ENCODE peak calls at places on chromosomes 12 and 14, in ten cellular contexts. One of them, this sample, is unnamed.

GRCh38 chr12:81141220-81141619 is 63.3 kb downstream of the ACSS3 start:
- DNase-seq in HL-60: no peak
- DNase-seq in choroid plexus epithelial cell: no peak
- DNase-seq in upper lobe of right lung: no peak
- DNase-seq in A673: no peak
- DNase-seq in PC-9: no peak
- DNase-seq in lower lobe of right lung: no peak
- DNase-seq in suprapubic skin: no peak
- DNase-seq in Panc1: no peak
- DNase-seq in IMR-90: no peak
- DNase-seq in this sample: no peak

GRCh38 chr14:66359500-66359899 is 126.7 kb upstream of the CCDC196 start:
- DNase-seq in lower lobe of right lung: no peak
- DNase-seq in PC-9: peak; percentile 64
- DNase-seq in suprapubic skin: no peak
- DNase-seq in IMR-90: peak; percentile 64
- DNase-seq in Panc1: no peak
- DNase-seq in HL-60: no peak
- DNase-seq in A673: peak; percentile 65
- DNase-seq in upper lobe of right lung: no peak
- DNase-seq in choroid plexus epithelial cell: peak; percentile 88
- DNase-seq in this sample: peak; percentile 81

GRCh38 chr12:9869307-9870161 is at the start of gene CLEC2B:
- DNase-seq in choroid plexus epithelial cell: peak; percentile 91
- DNase-seq in upper lobe of right lung: no peak
- DNase-seq in suprapubic skin: no peak
- DNase-seq in PC-9: peak; percentile 83
- DNase-seq in Panc1: no peak
- DNase-seq in lower lobe of right lung: no peak
- DNase-seq in A673: peak; percentile 74
- DNase-seq in IMR-90: peak; percentile 85
- DNase-seq in HL-60: peak; percentile 17
- DNase-seq in this sample: peak; percentile 80

GRCh38 chr12:132502149-132502881 is 12.4 kb downstream of the FBRSL1 start:
- DNase-seq in PC-9: no peak
- DNase-seq in upper lobe of right lung: no peak
- DNase-seq in choroid plexus epithelial cell: no peak
- DNase-seq in IMR-90: no peak
- DNase-seq in lower lobe of right lung: no peak
- DNase-seq in Panc1: no peak
- DNase-seq in A673: peak; percentile 31
- DNase-seq in suprapubic skin: no peak
- DNase-seq in HL-60: no peak
- DNase-seq in this sample: no peak

GRCh38 chr12:80170915-80171314 is 71.6 kb downstream of the OTOGL start:
- DNase-seq in upper lobe of right lung: no peak
- DNase-seq in A673: no peak
- DNase-seq in suprapubic skin: no peak
- DNase-seq in HL-60: no peak
- DNase-seq in Panc1: no peak
- DNase-seq in lower lobe of right lung: no peak
- DNase-seq in choroid plexus epithelial cell: no peak
- DNase-seq in IMR-90: peak; percentile 28
- DNase-seq in PC-9: no peak
- DNase-seq in this sample: no peak

GRCh38 chr12:6167327-6168280 is 32.6 kb upstream of the CD9 start:
- DNase-seq in Panc1: peak; percentile 94
- DNase-seq in choroid plexus epithelial cell: peak; percentile 96
- DNase-seq in lower lobe of right lung: peak; percentile 86
- DNase-seq in suprapubic skin: no peak
- DNase-seq in upper lobe of right lung: peak; percentile 88
- DNase-seq in HL-60: peak; percentile 82
- DNase-seq in PC-9: peak; percentile 96
- DNase-seq in A673: no peak
- DNase-seq in IMR-90: peak; percentile 99
- DNase-seq in this sample: peak; percentile 97

GRCh38 chr14:68638056-68638816 is 154.6 kb downstream of the ZFP36L1 start:
- DNase-seq in lower lobe of right lung: no peak
- DNase-seq in Panc1: no peak
- DNase-seq in upper lobe of right lung: peak; percentile 45
- DNase-seq in suprapubic skin: no peak
- DNase-seq in choroid plexus epithelial cell: no peak
- DNase-seq in HL-60: no peak
- DNase-seq in A673: no peak
- DNase-seq in PC-9: peak; percentile 26
- DNase-seq in IMR-90: peak; percentile 18
- DNase-seq in this sample: no peak

GRCh38 chr12:119178544-119179334 is at the start of gene HSPB8:
- DNase-seq in upper lobe of right lung: peak; percentile 95
- DNase-seq in IMR-90: peak; percentile 91
- DNase-seq in Panc1: peak; percentile 69
- DNase-seq in PC-9: peak; percentile 76
- DNase-seq in lower lobe of right lung: peak; percentile 93
- DNase-seq in A673: peak; percentile 10
- DNase-seq in suprapubic skin: peak; percentile 89
- DNase-seq in choroid plexus epithelial cell: peak; percentile 79
- DNase-seq in HL-60: no peak
- DNase-seq in this sample: peak; percentile 96

GRCh38 chr12:49982246-49983229 is 9.8 kb downstream of the AQP6 start:
- DNase-seq in HL-60: no peak
- DNase-seq in A673: no peak
- DNase-seq in IMR-90: peak; percentile 46
- DNase-seq in lower lobe of right lung: no peak
- DNase-seq in suprapubic skin: no peak
- DNase-seq in Panc1: no peak
- DNase-seq in choroid plexus epithelial cell: peak; percentile 20
- DNase-seq in PC-9: no peak
- DNase-seq in upper lobe of right lung: no peak
- DNase-seq in this sample: peak; percentile 32

GRCh38 chr12:49985981-49986380 is 13.2 kb downstream of the AQP6 start:
- DNase-seq in HL-60: no peak
- DNase-seq in A673: no peak
- DNase-seq in upper lobe of right lung: no peak
- DNase-seq in choroid plexus epithelial cell: peak; percentile 33
- DNase-seq in suprapubic skin: no peak
- DNase-seq in IMR-90: peak; percentile 35
- DNase-seq in PC-9: no peak
- DNase-seq in lower lobe of right lung: no peak
- DNase-seq in Panc1: no peak
- DNase-seq in this sample: no peak

GRCh38 chr12:49984960-49985359 is 12.2 kb downstream of the AQP6 start:
- DNase-seq in A673: no peak
- DNase-seq in upper lobe of right lung: no peak
- DNase-seq in suprapubic skin: no peak
- DNase-seq in IMR-90: no peak
- DNase-seq in Panc1: no peak
- DNase-seq in PC-9: no peak
- DNase-seq in lower lobe of right lung: no peak
- DNase-seq in HL-60: no peak
- DNase-seq in choroid plexus epithelial cell: no peak
- DNase-seq in this sample: no peak

GRCh38 chr12:49984476-49984890 is 11.7 kb downstream of the AQP6 start:
- DNase-seq in choroid plexus epithelial cell: peak; percentile 12
- DNase-seq in Panc1: no peak
- DNase-seq in PC-9: no peak
- DNase-seq in IMR-90: no peak
- DNase-seq in upper lobe of right lung: peak; percentile 51
- DNase-seq in A673: no peak
- DNase-seq in HL-60: no peak
- DNase-seq in lower lobe of right lung: no peak
- DNase-seq in suprapubic skin: no peak
- DNase-seq in this sample: no peak

GRCh38 chr12:49983892-49984291 is 11.1 kb downstream of the AQP6 start:
- DNase-seq in choroid plexus epithelial cell: peak; percentile 91
- DNase-seq in HL-60: no peak
- DNase-seq in PC-9: no peak
- DNase-seq in A673: peak; percentile 92
- DNase-seq in IMR-90: peak; percentile 92
- DNase-seq in lower lobe of right lung: no peak
- DNase-seq in suprapubic skin: no peak
- DNase-seq in upper lobe of right lung: no peak
- DNase-seq in Panc1: no peak
- DNase-seq in this sample: peak; percentile 89
- TF ChIP-seq CTCF in choroid plexus epithelial cell: no peak
- TF ChIP-seq CTCF in HL-60: no peak
- TF ChIP-seq CTCF in PC-9: no peak
- TF ChIP-seq CTCF in A673: peak; percentile 17
- TF ChIP-seq CTCF in IMR-90: peak; percentile 18
- TF ChIP-seq CTCF in lower lobe of right lung: no peak
- TF ChIP-seq CTCF in suprapubic skin: no peak
- TF ChIP-seq CTCF in upper lobe of right lung: no peak
- TF ChIP-seq CTCF in Panc1: no peak
- TF ChIP-seq CTCF in this sample: no peak

DNA sequence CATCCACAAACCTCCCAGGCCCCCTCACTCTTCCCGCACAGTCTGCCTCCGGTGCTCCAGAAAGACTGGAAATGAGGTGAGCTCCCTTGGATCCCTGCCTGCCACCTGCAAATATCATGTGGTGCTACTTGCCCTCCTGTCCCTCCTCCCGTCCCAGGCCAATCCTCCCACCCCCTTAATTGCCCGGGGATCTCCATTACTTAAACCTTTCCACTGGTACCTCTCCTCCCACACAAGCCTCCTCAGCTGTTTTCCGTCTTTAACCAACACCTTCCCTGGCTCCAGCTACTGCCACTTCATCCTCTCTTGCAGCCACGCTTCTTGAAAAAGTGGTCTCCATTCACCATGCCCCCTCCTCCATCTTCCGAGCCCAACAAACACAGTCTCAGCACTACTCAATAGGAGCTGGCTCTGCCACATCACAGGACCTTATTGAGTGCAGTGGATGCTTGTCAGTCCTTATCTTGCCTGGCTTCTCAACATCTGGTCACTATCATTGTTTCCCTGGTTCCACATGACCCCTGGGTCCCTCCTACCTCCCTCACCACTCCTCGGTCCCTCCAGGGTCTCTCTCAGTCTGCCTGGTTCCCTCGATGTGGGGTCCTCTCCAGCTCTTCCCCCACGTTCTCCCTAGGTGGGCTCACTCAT is 11.5 kb downstream of the FAIM2 start:
- DNase-seq in suprapubic skin: no peak
- DNase-seq in upper lobe of right lung: no peak
- DNase-seq in PC-9: no peak
- DNase-seq in IMR-90: no peak
- DNase-seq in Panc1: no peak
- DNase-seq in A673: no peak
- DNase-seq in HL-60: no peak
- DNase-seq in choroid plexus epithelial cell: no peak
- DNase-seq in lower lobe of right lung: no peak
- DNase-seq in this sample: no peak
- H3K4me3 ChIP-seq in suprapubic skin: no peak overlapping the region
- H3K4me3 ChIP-seq in upper lobe of right lung: no peak overlapping the region
- H3K4me3 ChIP-seq in PC-9: no peak overlapping the region
- H3K4me3 ChIP-seq in IMR-90: no peak overlapping the region
- H3K4me3 ChIP-seq in Panc1: no peak overlapping the region
- H3K4me3 ChIP-seq in A673: no peak overlapping the region
- H3K4me3 ChIP-seq in HL-60: no peak overlapping the region
- H3K4me3 ChIP-seq in choroid plexus epithelial cell: no peak overlapping the region
- H3K4me3 ChIP-seq in lower lobe of right lung: no peak overlapping the region
- H3K4me3 ChIP-seq in this sample: no peak overlapping the region

GRCh38 chr14:23538049-23538718 is 13.4 kb downstream of the ZFHX2 start:
- DNase-seq in IMR-90: no peak
- DNase-seq in Panc1: no peak
- DNase-seq in A673: no peak
- DNase-seq in lower lobe of right lung: no peak
- DNase-seq in HL-60: no peak
- DNase-seq in choroid plexus epithelial cell: no peak
- DNase-seq in PC-9: no peak
- DNase-seq in suprapubic skin: no peak
- DNase-seq in upper lobe of right lung: no peak
- DNase-seq in this sample: no peak

GRCh38 chr14:23542261-23542660 is 9.3 kb downstream of the ZFHX2 start:
- DNase-seq in IMR-90: no peak
- DNase-seq in lower lobe of right lung: no peak
- DNase-seq in Panc1: no peak
- DNase-seq in A673: no peak
- DNase-seq in suprapubic skin: no peak
- DNase-seq in PC-9: no peak
- DNase-seq in upper lobe of right lung: no peak
- DNase-seq in HL-60: no peak
- DNase-seq in choroid plexus epithelial cell: no peak
- DNase-seq in this sample: no peak

GRCh38 chr14:23539209-23539866 is 12.2 kb downstream of the ZFHX2 start:
- DNase-seq in PC-9: no peak
- DNase-seq in HL-60: peak; percentile 36
- DNase-seq in A673: peak; percentile 59
- DNase-seq in suprapubic skin: no peak
- DNase-seq in choroid plexus epithelial cell: peak; percentile 63
- DNase-seq in upper lobe of right lung: no peak
- DNase-seq in lower lobe of right lung: no peak
- DNase-seq in IMR-90: peak; percentile 28
- DNase-seq in Panc1: no peak
- DNase-seq in this sample: peak; percentile 39

GRCh38 chr14:23538785-23539184 is 12.8 kb downstream of the ZFHX2 start:
- DNase-seq in choroid plexus epithelial cell: peak; percentile 34
- DNase-seq in HL-60: no peak
- DNase-seq in IMR-90: peak; percentile 31
- DNase-seq in Panc1: no peak
- DNase-seq in PC-9: no peak
- DNase-seq in upper lobe of right lung: no peak
- DNase-seq in suprapubic skin: no peak
- DNase-seq in A673: peak; percentile 31
- DNase-seq in lower lobe of right lung: no peak
- DNase-seq in this sample: peak; percentile 27

DNA sequence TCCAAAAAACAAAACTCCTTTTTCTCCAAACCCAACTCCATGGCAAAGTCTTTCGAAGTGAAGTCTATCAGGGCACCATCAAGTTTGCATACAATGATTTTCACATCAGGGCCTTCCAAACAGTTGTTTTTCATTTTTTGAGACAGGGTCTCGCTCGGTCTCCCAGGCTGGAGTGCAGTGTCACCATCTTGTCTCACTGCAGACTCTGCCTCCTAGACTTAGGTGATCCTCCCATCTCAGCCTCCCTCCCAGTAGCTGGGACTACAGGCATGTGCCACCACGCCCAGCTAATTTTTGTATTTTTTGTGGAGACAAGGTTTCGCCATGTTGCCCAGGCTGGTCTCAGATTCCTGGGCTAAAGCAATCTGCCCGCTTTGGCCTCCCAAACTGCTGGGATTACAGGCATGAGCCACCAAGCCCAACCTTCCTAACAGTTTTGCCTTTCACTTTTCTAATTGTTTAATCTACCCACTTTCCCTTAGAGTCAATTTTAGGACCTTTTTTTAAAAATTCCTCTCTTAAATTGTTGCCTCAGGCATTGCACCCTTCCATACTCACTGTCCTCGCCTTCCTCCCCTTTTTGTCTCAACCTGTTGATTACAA is 11.6 kb downstream of the ZFHX2 start:
- DNase-seq in PC-9: no peak
- DNase-seq in lower lobe of right lung: no peak
- DNase-seq in IMR-90: no peak
- DNase-seq in upper lobe of right lung: no peak
- DNase-seq in suprapubic skin: no peak
- DNase-seq in A673: no peak
- DNase-seq in choroid plexus epithelial cell: no peak
- DNase-seq in HL-60: no peak
- DNase-seq in Panc1: no peak
- DNase-seq in this sample: no peak
- TF ChIP-seq CTCF in PC-9: peak; percentile 28
- TF ChIP-seq CTCF in lower lobe of right lung: no peak
- TF ChIP-seq CTCF in IMR-90: no peak
- TF ChIP-seq CTCF in upper lobe of right lung: no peak
- TF ChIP-seq CTCF in suprapubic skin: no peak
- TF ChIP-seq CTCF in A673: no peak
- TF ChIP-seq CTCF in choroid plexus epithelial cell: no peak
- TF ChIP-seq CTCF in HL-60: no peak
- TF ChIP-seq CTCF in Panc1: peak; percentile 45
- TF ChIP-seq CTCF in this sample: no peak

DNA sequence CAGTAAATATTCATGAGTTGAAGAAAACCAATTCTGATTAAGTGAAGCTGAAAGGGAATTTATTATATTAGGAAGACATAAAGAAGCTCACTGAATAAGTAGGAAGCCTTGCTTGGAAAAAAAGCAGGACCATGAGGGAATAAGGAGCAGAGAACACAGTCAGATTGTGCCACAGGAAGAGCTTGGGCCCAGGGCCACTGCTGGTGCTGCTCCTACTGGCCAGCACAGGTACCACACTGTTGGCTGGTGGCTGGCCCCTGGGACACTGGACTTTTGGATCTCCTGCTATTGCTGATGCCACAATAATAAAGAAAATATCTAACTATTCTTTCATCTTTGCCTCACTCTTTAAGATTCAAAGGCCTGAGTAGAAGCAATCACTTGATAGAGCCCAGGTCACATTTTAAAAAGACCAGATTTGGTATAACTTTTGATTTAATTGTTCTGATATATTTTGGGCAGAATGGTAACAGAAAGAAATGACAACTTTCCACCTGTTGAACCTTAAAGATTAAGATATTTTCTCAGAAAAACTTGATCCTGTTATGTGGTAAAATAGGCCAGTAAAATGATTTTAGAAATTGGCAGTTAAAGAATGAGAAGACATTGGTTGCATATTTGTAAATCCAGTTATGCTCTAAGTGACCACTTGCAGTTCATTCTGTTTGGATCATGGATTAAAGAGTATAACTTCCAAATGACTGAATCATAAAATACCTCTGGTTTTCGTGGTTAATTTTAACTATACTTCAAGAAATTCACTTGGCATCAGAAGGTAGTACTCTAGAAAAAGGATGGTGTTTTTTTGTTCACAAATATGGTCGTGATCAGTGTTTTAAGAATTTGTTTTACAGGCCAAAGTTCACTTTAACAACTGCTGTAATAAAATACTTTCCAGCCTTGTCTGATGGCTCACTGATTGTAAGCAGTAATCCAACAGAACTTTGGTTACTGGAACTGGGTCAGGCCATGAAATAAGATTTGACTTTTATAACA is 68.3 kb downstream of the DERA start:
- DNase-seq in upper lobe of right lung: no peak
- DNase-seq in Panc1: no peak
- DNase-seq in lower lobe of right lung: no peak
- DNase-seq in PC-9: peak; percentile 50
- DNase-seq in A673: peak; percentile 6
- DNase-seq in suprapubic skin: no peak
- DNase-seq in choroid plexus epithelial cell: peak; percentile 87
- DNase-seq in IMR-90: peak; percentile 93
- DNase-seq in HL-60: no peak
- DNase-seq in this sample: peak; percentile 93
- H3K4me3 ChIP-seq in upper lobe of right lung: no peak overlapping the region
- H3K4me3 ChIP-seq in Panc1: no peak overlapping the region
- H3K4me3 ChIP-seq in lower lobe of right lung: no peak overlapping the region
- H3K4me3 ChIP-seq in PC-9: no peak overlapping the region
- H3K4me3 ChIP-seq in A673: no peak overlapping the region
- H3K4me3 ChIP-seq in suprapubic skin: no peak overlapping the region
- H3K4me3 ChIP-seq in choroid plexus epithelial cell: no peak overlapping the region
- H3K4me3 ChIP-seq in IMR-90: no peak overlapping the region
- H3K4me3 ChIP-seq in HL-60: no peak overlapping the region
- H3K4me3 ChIP-seq in this sample: no peak overlapping the region